ENCODE peak calls at places on chromosome 13, in seven cellular contexts. One of them, this sample, is unnamed.

GRCh38 chr13:75405976-75406703 is 75.8 kb downstream of the TBC1D4 start:
- DNase-seq in activated naive CD4-positive, alpha-beta T cell: no peak
- DNase-seq in T-helper 17 cell: no peak
- DNase-seq in T-cell: no peak
- DNase-seq in activated T-cell treated with anti-CD3 and anti-CD28 coated beads, Interleukin-2, amount 50 U/mL, for 1 hour: no peak
- DNase-seq in heart right ventricle: no peak
- DNase-seq in DMS79 treated with DMSO at 0.1 percent for 48 hours: peak; percentile 5
- DNase-seq in this sample: no peak

GRCh38 chr13:30581582-30581981 is 36.1 kb upstream of the USPL1 start:
- DNase-seq in T-helper 17 cell: no peak
- DNase-seq in heart right ventricle: no peak
- DNase-seq in activated naive CD4-positive, alpha-beta T cell: no peak
- DNase-seq in activated T-cell treated with anti-CD3 and anti-CD28 coated beads, Interleukin-2, amount 50 U/mL, for 1 hour: no peak
- DNase-seq in T-cell: no peak
- DNase-seq in DMS79 treated with DMSO at 0.1 percent for 48 hours: no peak
- DNase-seq in this sample: peak; percentile 69

GRCh38 chr13:114108141-114108761 is 24.2 kb downstream of the RASA3 start:
- DNase-seq in T-helper 17 cell: no peak
- DNase-seq in DMS79 treated with DMSO at 0.1 percent for 48 hours: no peak
- DNase-seq in heart right ventricle: no peak
- DNase-seq in T-cell: no peak
- DNase-seq in activated naive CD4-positive, alpha-beta T cell: no peak
- DNase-seq in activated T-cell treated with anti-CD3 and anti-CD28 coated beads, Interleukin-2, amount 50 U/mL, for 1 hour: peak; percentile 24
- DNase-seq in this sample: no peak

GRCh38 chr13:34346626-34347025 is 528.7 kb downstream of the RFC3 start:
- DNase-seq in heart right ventricle: no peak
- DNase-seq in T-helper 17 cell: no peak
- DNase-seq in T-cell: no peak
- DNase-seq in activated naive CD4-positive, alpha-beta T cell: no peak
- DNase-seq in activated T-cell treated with anti-CD3 and anti-CD28 coated beads, Interleukin-2, amount 50 U/mL, for 1 hour: no peak
- DNase-seq in DMS79 treated with DMSO at 0.1 percent for 48 hours: no peak
- DNase-seq in this sample: no peak

GRCh38 chr13:80979035-80979641 is 638.2 kb upstream of the SPRY2 start:
- DNase-seq in heart right ventricle: peak; percentile 44
- DNase-seq in T-cell: peak; percentile 2
- DNase-seq in T-helper 17 cell: no peak
- DNase-seq in activated naive CD4-positive, alpha-beta T cell: no peak
- DNase-seq in activated T-cell treated with anti-CD3 and anti-CD28 coated beads, Interleukin-2, amount 50 U/mL, for 1 hour: no peak
- DNase-seq in DMS79 treated with DMSO at 0.1 percent for 48 hours: peak; percentile 1
- DNase-seq in this sample: peak; percentile 78

GRCh38 chr13:43348397-43348796 is 325.0 kb downstream of the DNAJC15 start:
- DNase-seq in DMS79 treated with DMSO at 0.1 percent for 48 hours: no peak
- DNase-seq in activated naive CD4-positive, alpha-beta T cell: no peak
- DNase-seq in activated T-cell treated with anti-CD3 and anti-CD28 coated beads, Interleukin-2, amount 50 U/mL, for 1 hour: no peak
- DNase-seq in heart right ventricle: no peak
- DNase-seq in T-cell: no peak
- DNase-seq in T-helper 17 cell: no peak
- DNase-seq in this sample: no peak

GRCh38 chr13:89380101-89380500 is 1708.9 kb downstream of the SLITRK5 start:
- DNase-seq in heart right ventricle: no peak
- DNase-seq in activated naive CD4-positive, alpha-beta T cell: no peak
- DNase-seq in T-cell: no peak
- DNase-seq in T-helper 17 cell: no peak
- DNase-seq in activated T-cell treated with anti-CD3 and anti-CD28 coated beads, Interleukin-2, amount 50 U/mL, for 1 hour: no peak
- DNase-seq in DMS79 treated with DMSO at 0.1 percent for 48 hours: peak; percentile 17
- DNase-seq in this sample: no peak

GRCh38 chr13:86932935-86933334 is 738.2 kb upstream of the SLITRK5 start:
- DNase-seq in DMS79 treated with DMSO at 0.1 percent for 48 hours: no peak
- DNase-seq in heart right ventricle: no peak
- DNase-seq in activated naive CD4-positive, alpha-beta T cell: no peak
- DNase-seq in T-cell: no peak
- DNase-seq in activated T-cell treated with anti-CD3 and anti-CD28 coated beads, Interleukin-2, amount 50 U/mL, for 1 hour: no peak
- DNase-seq in T-helper 17 cell: no peak
- DNase-seq in this sample: peak; percentile 69

GRCh38 chr13:50457430-50458393 is 385.8 kb downstream of the DLEU7 start:
- DNase-seq in T-helper 17 cell: no peak
- DNase-seq in activated T-cell treated with anti-CD3 and anti-CD28 coated beads, Interleukin-2, amount 50 U/mL, for 1 hour: no peak
- DNase-seq in activated naive CD4-positive, alpha-beta T cell: no peak
- DNase-seq in DMS79 treated with DMSO at 0.1 percent for 48 hours: no peak
- DNase-seq in heart right ventricle: no peak
- DNase-seq in T-cell: no peak
- DNase-seq in this sample: no peak

GRCh38 chr13:30870049-30870884 is 35.8 kb upstream of the MEDAG start:
- DNase-seq in T-helper 17 cell: no peak
- DNase-seq in activated naive CD4-positive, alpha-beta T cell: no peak
- DNase-seq in heart right ventricle: peak; percentile 65
- DNase-seq in activated T-cell treated with anti-CD3 and anti-CD28 coated beads, Interleukin-2, amount 50 U/mL, for 1 hour: no peak
- DNase-seq in T-cell: no peak
- DNase-seq in DMS79 treated with DMSO at 0.1 percent for 48 hours: no peak
- DNase-seq in this sample: peak; percentile 82

GRCh38 chr13:47463726-47464125 is 537.3 kb downstream of the SUCLA2 start:
- DNase-seq in DMS79 treated with DMSO at 0.1 percent for 48 hours: no peak
- DNase-seq in T-cell: no peak
- DNase-seq in activated T-cell treated with anti-CD3 and anti-CD28 coated beads, Interleukin-2, amount 50 U/mL, for 1 hour: no peak
- DNase-seq in activated naive CD4-positive, alpha-beta T cell: no peak
- DNase-seq in T-helper 17 cell: no peak
- DNase-seq in heart right ventricle: no peak
- DNase-seq in this sample: peak; percentile 12

GRCh38 chr13:113804703-113805430 is 45.8 kb downstream of the TMEM255B start:
- DNase-seq in activated T-cell treated with anti-CD3 and anti-CD28 coated beads, Interleukin-2, amount 50 U/mL, for 1 hour: no peak
- DNase-seq in DMS79 treated with DMSO at 0.1 percent for 48 hours: no peak
- DNase-seq in activated naive CD4-positive, alpha-beta T cell: no peak
- DNase-seq in T-helper 17 cell: no peak
- DNase-seq in heart right ventricle: no peak
- DNase-seq in T-cell: no peak
- DNase-seq in this sample: peak; percentile 45

GRCh38 chr13:45068036-45069001 is 52.0 kb upstream of the GTF2F2 start:
- DNase-seq in T-helper 17 cell: no peak
- DNase-seq in T-cell: no peak
- DNase-seq in activated naive CD4-positive, alpha-beta T cell: no peak
- DNase-seq in DMS79 treated with DMSO at 0.1 percent for 48 hours: no peak
- DNase-seq in activated T-cell treated with anti-CD3 and anti-CD28 coated beads, Interleukin-2, amount 50 U/mL, for 1 hour: no peak
- DNase-seq in heart right ventricle: no peak
- DNase-seq in this sample: no peak

GRCh38 chr13:112140366-112140765 is 73.4 kb downstream of the SOX1 start:
- DNase-seq in heart right ventricle: no peak
- DNase-seq in activated naive CD4-positive, alpha-beta T cell: no peak
- DNase-seq in activated T-cell treated with anti-CD3 and anti-CD28 coated beads, Interleukin-2, amount 50 U/mL, for 1 hour: no peak
- DNase-seq in T-cell: no peak
- DNase-seq in T-helper 17 cell: no peak
- DNase-seq in DMS79 treated with DMSO at 0.1 percent for 48 hours: no peak
- DNase-seq in this sample: no peak

GRCh38 chr13:111561091-111561778 is 240.8 kb downstream of the TEX29 start:
- DNase-seq in heart right ventricle: no peak
- DNase-seq in T-helper 17 cell: no peak
- DNase-seq in activated T-cell treated with anti-CD3 and anti-CD28 coated beads, Interleukin-2, amount 50 U/mL, for 1 hour: no peak
- DNase-seq in activated naive CD4-positive, alpha-beta T cell: no peak
- DNase-seq in T-cell: no peak
- DNase-seq in DMS79 treated with DMSO at 0.1 percent for 48 hours: no peak
- DNase-seq in this sample: no peak

GRCh38 chr13:23321534-23322241 is 111.8 kb downstream of the SACS start:
- DNase-seq in activated T-cell treated with anti-CD3 and anti-CD28 coated beads, Interleukin-2, amount 50 U/mL, for 1 hour: no peak
- DNase-seq in activated naive CD4-positive, alpha-beta T cell: no peak
- DNase-seq in T-cell: no peak
- DNase-seq in T-helper 17 cell: no peak
- DNase-seq in heart right ventricle: peak; percentile 31
- DNase-seq in DMS79 treated with DMSO at 0.1 percent for 48 hours: no peak
- DNase-seq in this sample: no peak

GRCh38 chr13:46160474-46161066 is 21.4 kb downstream of the LCP1 start:
- DNase-seq in activated naive CD4-positive, alpha-beta T cell: no peak
- DNase-seq in heart right ventricle: peak; percentile 31
- DNase-seq in T-cell: peak; percentile 22
- DNase-seq in activated T-cell treated with anti-CD3 and anti-CD28 coated beads, Interleukin-2, amount 50 U/mL, for 1 hour: no peak
- DNase-seq in DMS79 treated with DMSO at 0.1 percent for 48 hours: peak; percentile 64
- DNase-seq in T-helper 17 cell: no peak
- DNase-seq in this sample: peak; percentile 79

GRCh38 chr13:20436505-20436904 is 89.2 kb downstream of the CRYL1 start:
- DNase-seq in T-cell: no peak
- DNase-seq in activated T-cell treated with anti-CD3 and anti-CD28 coated beads, Interleukin-2, amount 50 U/mL, for 1 hour: no peak
- DNase-seq in activated naive CD4-positive, alpha-beta T cell: no peak
- DNase-seq in T-helper 17 cell: no peak
- DNase-seq in heart right ventricle: no peak
- DNase-seq in DMS79 treated with DMSO at 0.1 percent for 48 hours: no peak
- DNase-seq in this sample: no peak

GRCh38 chr13:101757446-101758039 is 305.1 kb downstream of the ITGBL1 start:
- DNase-seq in T-cell: no peak
- DNase-seq in T-helper 17 cell: no peak
- DNase-seq in DMS79 treated with DMSO at 0.1 percent for 48 hours: peak; percentile 98
- DNase-seq in activated T-cell treated with anti-CD3 and anti-CD28 coated beads, Interleukin-2, amount 50 U/mL, for 1 hour: no peak
- DNase-seq in heart right ventricle: no peak
- DNase-seq in activated naive CD4-positive, alpha-beta T cell: no peak
- DNase-seq in this sample: peak; percentile 55

GRCh38 chr13:32446778-32447465 is 19.0 kb upstream of the N4BP2L1 start:
- DNase-seq in activated naive CD4-positive, alpha-beta T cell: no peak
- DNase-seq in heart right ventricle: no peak
- DNase-seq in T-helper 17 cell: no peak
- DNase-seq in T-cell: no peak
- DNase-seq in DMS79 treated with DMSO at 0.1 percent for 48 hours: no peak
- DNase-seq in activated T-cell treated with anti-CD3 and anti-CD28 coated beads, Interleukin-2, amount 50 U/mL, for 1 hour: no peak
- DNase-seq in this sample: no peak

GRCh38 chr13:39038569-39038898 is 278 bp downstream of the NHLRC3 start:
- DNase-seq in T-cell: peak; percentile 39
- DNase-seq in T-helper 17 cell: peak; percentile 36
- DNase-seq in activated T-cell treated with anti-CD3 and anti-CD28 coated beads, Interleukin-2, amount 50 U/mL, for 1 hour: no peak
- DNase-seq in heart right ventricle: no peak
- DNase-seq in activated naive CD4-positive, alpha-beta T cell: peak; percentile 51
- DNase-seq in DMS79 treated with DMSO at 0.1 percent for 48 hours: peak; percentile 52
- DNase-seq in this sample: no peak

GRCh38 chr13:73672492-73672891 is 461.7 kb downstream of the KLF12 start:
- DNase-seq in T-cell: no peak
- DNase-seq in T-helper 17 cell: no peak
- DNase-seq in DMS79 treated with DMSO at 0.1 percent for 48 hours: no peak
- DNase-seq in activated T-cell treated with anti-CD3 and anti-CD28 coated beads, Interleukin-2, amount 50 U/mL, for 1 hour: no peak
- DNase-seq in heart right ventricle: no peak
- DNase-seq in activated naive CD4-positive, alpha-beta T cell: no peak
- DNase-seq in this sample: no peak

GRCh38 chr13:32415019-32415418 is 12.9 kb downstream of the N4BP2L1 start:
- DNase-seq in T-helper 17 cell: no peak
- DNase-seq in T-cell: no peak
- DNase-seq in activated naive CD4-positive, alpha-beta T cell: no peak
- DNase-seq in heart right ventricle: no peak
- DNase-seq in activated T-cell treated with anti-CD3 and anti-CD28 coated beads, Interleukin-2, amount 50 U/mL, for 1 hour: peak; percentile 26
- DNase-seq in DMS79 treated with DMSO at 0.1 percent for 48 hours: no peak
- DNase-seq in this sample: peak; percentile 82

GRCh38 chr13:43239441-43239840 is 216.1 kb downstream of the DNAJC15 start:
- DNase-seq in DMS79 treated with DMSO at 0.1 percent for 48 hours: no peak
- DNase-seq in heart right ventricle: no peak
- DNase-seq in activated T-cell treated with anti-CD3 and anti-CD28 coated beads, Interleukin-2, amount 50 U/mL, for 1 hour: no peak
- DNase-seq in T-cell: no peak
- DNase-seq in activated naive CD4-positive, alpha-beta T cell: no peak
- DNase-seq in T-helper 17 cell: no peak
- DNase-seq in this sample: no peak

GRCh38 chr13:33250594-33250993 is 35.0 kb downstream of the STARD13 start:
- DNase-seq in heart right ventricle: no peak
- DNase-seq in T-cell: no peak
- DNase-seq in T-helper 17 cell: no peak
- DNase-seq in DMS79 treated with DMSO at 0.1 percent for 48 hours: no peak
- DNase-seq in activated T-cell treated with anti-CD3 and anti-CD28 coated beads, Interleukin-2, amount 50 U/mL, for 1 hour: no peak
- DNase-seq in activated naive CD4-positive, alpha-beta T cell: no peak
- DNase-seq in this sample: no peak

GRCh38 chr13:93529961-93530360 is 303.4 kb downstream of the GPC6 start:
- DNase-seq in T-cell: no peak
- DNase-seq in activated T-cell treated with anti-CD3 and anti-CD28 coated beads, Interleukin-2, amount 50 U/mL, for 1 hour: no peak
- DNase-seq in DMS79 treated with DMSO at 0.1 percent for 48 hours: no peak
- DNase-seq in heart right ventricle: no peak
- DNase-seq in activated naive CD4-positive, alpha-beta T cell: no peak
- DNase-seq in T-helper 17 cell: no peak
- DNase-seq in this sample: no peak

This sample was measured in GM23338.